ENCODE peak calls at places on chromosomes 1 and 21, in eight cellular contexts. X, K, N, Y, F, A, J and H are unnamed samples.

GRCh38 chr1:15957221-15958090 is 18.4 kb downstream of the ZBTB17 start:
- DNase-seq in J (no peak), X (no peak), N (no peak), Y (no peak), K (no peak), F (peak; percentile 51), A (no peak), H (no peak)

GRCh38 chr1:147509786-147510360 is 31.4 kb upstream of the BCL9 start:
- DNase-seq in Y (no peak), A (no peak), X (no peak), F (no peak), K (no peak), J (no peak), N (no peak), H (no peak)

GRCh38 chr21:15058718-15059316 is 6.0 kb downstream of the NRIP1 start:
- DNase-seq in X (no peak), Y (no peak), A (no peak), N (no peak), K (no peak), F (no peak), J (no peak), H (no peak)

GRCh38 chr1:229913491-229913890 is 153.5 kb upstream of the GALNT2 start:
- DNase-seq in J (no peak), X (no peak), N (no peak), Y (no peak), A (no peak), K (no peak), F (no peak), H (no peak)

GRCh38 chr1:119737040-119737682 is 25.4 kb downstream of the PHGDH start:
- DNase-seq in F (no peak), J (no peak), Y (peak; percentile 53), A (peak; percentile 79), K (no peak), N (peak; percentile 88), X (no peak), H (no peak)

GRCh38 chr21:32021319-32022027 is 148.7 kb downstream of the HUNK start:
- DNase-seq in J (no peak), X (no peak), F (no peak), Y (peak; percentile 26), N (peak; percentile 39), A (no peak), K (no peak), H (no peak)

GRCh38 chr1:33182896-33183295 is 1.1 kb upstream of the TRIM62 start:
- DNase-seq in X (no peak), J (no peak), F (peak; percentile 4), A (no peak), N (no peak), Y (peak; percentile 9), K (no peak), H (no peak)

GRCh38 chr1:42541104-42541503 is 78.0 kb downstream of the CCDC30 start:
- DNase-seq in A (no peak), F (no peak), J (no peak), N (no peak), K (no peak), X (no peak), Y (no peak), H (no peak)

GRCh38 chr1:89865498-89866385 is 44.9 kb downstream of the LRRC8D start:
- DNase-seq in N (no peak), F (peak; percentile 24), K (no peak), A (peak; percentile 17), X (no peak), J (no peak), Y (no peak), H (no peak)

GRCh38 chr21:16125274-16125673 is 395.5 kb downstream of the USP25 start:
- DNase-seq in Y (no peak), K (no peak), J (no peak), A (no peak), F (no peak), X (no peak), N (no peak), H (no peak)

GRCh38 chr1:116268211-116268610 is 104.8 kb upstream of the ATP1A1 start:
- DNase-seq in Y (peak; percentile 89), K (no peak), X (no peak), J (peak; percentile 7), N (peak; percentile 15), F (no peak), A (no peak), H (no peak)

GRCh38 chr1:206656936-206657335 is 21.6 kb downstream of the DYRK3 start:
- DNase-seq in J (no peak), K (no peak), Y (no peak), F (no peak), A (no peak), X (no peak), N (no peak), H (no peak)

GRCh38 chr1:62687421-62687902 is 724 bp downstream of the DOCK7 start:
- DNase-seq in N (peak; percentile 11), Y (no peak), J (peak; percentile 60), K (peak; percentile 4), X (peak; percentile 8), A (no peak), F (peak; percentile 58), H (peak; percentile 37)

GRCh38 chr1:213934642-213935041 is 53.1 kb upstream of the PROX1 start:
- DNase-seq in K (no peak), Y (peak; percentile 84), J (no peak), X (no peak), F (no peak), A (no peak), N (no peak), H (no peak)

GRCh38 chr1:224528900-224529299 is 87.2 kb upstream of the CNIH3 start:
- DNase-seq in J (no peak), A (peak; percentile 97), F (no peak), K (no peak), Y (no peak), X (no peak), N (no peak), H (no peak)

GRCh38 chr1:230713915-230714764 is at the start of gene AGT:
- DNase-seq in Y (peak; percentile 92), F (no peak), A (no peak), K (no peak), N (peak; percentile 89), J (no peak), X (no peak), H (no peak)

GRCh38 chr1:93395195-93395594 is 49.5 kb downstream of the DR1 start:
- DNase-seq in N (no peak), Y (no peak), J (no peak), A (no peak), X (no peak), K (no peak), F (no peak), H (no peak)

GRCh38 chr1:63458750-63459149 is 64.3 kb downstream of the ITGB3BP start:
- DNase-seq in X (no peak), J (no peak), F (no peak), K (no peak), A (no peak), Y (no peak), N (no peak), H (no peak)

GRCh38 chr1:221302357-221303147 is 423.3 kb downstream of the HLX start:
- DNase-seq in K (no peak), Y (no peak), J (no peak), F (no peak), X (no peak), A (no peak), N (no peak), H (no peak)

GRCh38 chr1:221444346-221444745 is 297.5 kb downstream of the DUSP10 start:
- DNase-seq in J (no peak), F (no peak), X (no peak), N (no peak), Y (no peak), K (no peak), A (no peak), H (no peak)

GRCh38 chr1:183461350-183461749 is 10.9 kb upstream of the SMG7 start:
- DNase-seq in F (no peak), A (no peak), J (no peak), K (no peak), N (no peak), Y (peak; percentile 10), X (no peak), H (no peak)

GRCh38 chr1:11057477-11057876 is 2.3 kb downstream of the SRM start:
- DNase-seq in N (no peak), A (no peak), K (no peak), J (no peak), X (no peak), Y (no peak), F (no peak), H (no peak)

GRCh38 chr21:14630556-14631069 is 84.5 kb upstream of the SAMSN1 start:
- DNase-seq in A (no peak), Y (no peak), F (no peak), N (no peak), J (no peak), X (no peak), K (no peak), H (no peak)

GRCh38 chr1:196381544-196381943 is 226.7 kb downstream of the KCNT2 start:
- DNase-seq in K (no peak), N (no peak), J (no peak), F (no peak), A (no peak), Y (no peak), X (no peak), H (no peak)

GRCh38 chr1:153447498-153448170 is 12.8 kb downstream of the S100A7 start:
- DNase-seq in K (no peak), J (no peak), A (no peak), X (no peak), N (no peak), F (no peak), Y (no peak), H (no peak)

GRCh38 chr21:17848228-17848627 is 29.1 kb upstream of the C21orf91 start:
- DNase-seq in X (no peak), F (no peak), K (no peak), N (peak; percentile 78), A (peak; percentile 77), J (no peak), Y (peak; percentile 27), H (no peak)

GRCh38 chr1:200646515-200646914 is 23.2 kb downstream of the DDX59 start:
- DNase-seq in A (no peak), F (no peak), K (no peak), X (no peak), N (no peak), J (no peak), Y (no peak), H (no peak)

GRCh38 chr21:42848932-42849758 is 30.2 kb downstream of the WDR4 start:
- DNase-seq in J (no peak), X (no peak), K (no peak), F (no peak), A (no peak), N (no peak), Y (no peak), H (no peak)

GRCh38 chr1:29388170-29388569 is 151.8 kb downstream of the PTPRU start:
- DNase-seq in N (no peak), Y (no peak), X (no peak), J (no peak), A (no peak), K (no peak), F (no peak), H (no peak)

GRCh38 chr1:244316986-244317655 is 134.6 kb downstream of the ADSS2 start:
- DNase-seq in K (no peak), N (no peak), Y (no peak), J (no peak), F (no peak), A (no peak), X (no peak), H (no peak)

GRCh38 chr1:231039161-231040018 is 664 bp downstream of the FAM89A start:
- DNase-seq in A (peak; percentile 29), X (peak; percentile 7), K (peak; percentile 9), J (no peak), F (peak; percentile 55), N (no peak), Y (no peak), H (peak; percentile 18)

GRCh38 chr21:27326293-27326692 is 359.4 kb upstream of the ADAMTS5 start:
- DNase-seq in F (no peak), A (no peak), X (no peak), Y (no peak), J (no peak), K (no peak), N (no peak), H (no peak)

GRCh38 chr21:14366998-14367397 is 15.9 kb downstream of the HSPA13 start:
- DNase-seq in N (no peak), X (no peak), A (no peak), F (no peak), J (no peak), K (no peak), Y (no peak), H (no peak)

GRCh38 chr1:81225769-81226602 is 574.7 kb upstream of the ADGRL2 start:
- DNase-seq in N (no peak), J (no peak), Y (no peak), X (no peak), A (no peak), K (no peak), F (no peak), H (no peak)